ENCODE peak calls at places on chromosomes 5 and 9, in seven cellular contexts. One of them, this sample, is unnamed.

GRCh38 chr5:132008163-132008473 is 3.3 kb downstream of the ACSL6 start:
- DNase-seq in iPS-NIHi11: no peak
- DNase-seq in NCI-H1105: no peak
- DNase-seq in ACHN: no peak
- DNase-seq in AML-193: no peak
- DNase-seq in AG04449: no peak
- DNase-seq in K562: no peak
- DNase-seq in this sample: no peak

GRCh38 chr9:132896906-132897305 is 18.2 kb downstream of the SPACA9 start:
- DNase-seq in AML-193: no peak
- DNase-seq in K562: no peak
- DNase-seq in ACHN: no peak
- DNase-seq in iPS-NIHi11: no peak
- DNase-seq in NCI-H1105: no peak
- DNase-seq in AG04449: no peak
- DNase-seq in this sample: no peak

GRCh38 chr5:13957032-13957645 is 12.7 kb upstream of the DNAH5 start:
- DNase-seq in ACHN: peak; percentile 79
- DNase-seq in NCI-H1105: peak; percentile 75
- DNase-seq in iPS-NIHi11: peak; percentile 50
- DNase-seq in K562: peak; percentile 40
- DNase-seq in AML-193: peak; percentile 17
- DNase-seq in AG04449: no peak
- DNase-seq in this sample: peak; percentile 55

GRCh38 chr5:79480991-79481390 is 32.9 kb downstream of the HOMER1 start:
- DNase-seq in AG04449: no peak
- DNase-seq in ACHN: no peak
- DNase-seq in AML-193: no peak
- DNase-seq in iPS-NIHi11: no peak
- DNase-seq in NCI-H1105: no peak
- DNase-seq in K562: no peak
- DNase-seq in this sample: no peak

GRCh38 chr9:135949666-135950134 is 11.5 kb downstream of the UBAC1 start:
- DNase-seq in K562: peak; percentile 26
- DNase-seq in NCI-H1105: no peak
- DNase-seq in iPS-NIHi11: no peak
- DNase-seq in AG04449: no peak
- DNase-seq in AML-193: no peak
- DNase-seq in ACHN: no peak
- DNase-seq in this sample: no peak

GRCh38 chr5:116130471-116130870 is 45.6 kb downstream of the COMMD10 start:
- DNase-seq in AG04449: peak; percentile 5
- DNase-seq in K562: no peak
- DNase-seq in iPS-NIHi11: no peak
- DNase-seq in AML-193: no peak
- DNase-seq in NCI-H1105: no peak
- DNase-seq in ACHN: peak; percentile 15
- DNase-seq in this sample: no peak

GRCh38 chr9:129102791-129103594 is 7.6 kb downstream of the CRAT start:
- DNase-seq in iPS-NIHi11: peak; percentile 88
- DNase-seq in NCI-H1105: peak; percentile 51
- DNase-seq in AML-193: peak; percentile 13
- DNase-seq in K562: peak; percentile 65
- DNase-seq in ACHN: peak; percentile 72
- DNase-seq in AG04449: no peak
- DNase-seq in this sample: peak; percentile 73

GRCh38 chr9:33794560-33794959 is 801 bp upstream of the PRSS3 start:
- DNase-seq in ACHN: no peak
- DNase-seq in iPS-NIHi11: no peak
- DNase-seq in K562: no peak
- DNase-seq in AML-193: no peak
- DNase-seq in NCI-H1105: no peak
- DNase-seq in AG04449: no peak
- DNase-seq in this sample: no peak

GRCh38 chr5:117255211-117256032 is 680.8 kb upstream of the SEMA6A start:
- DNase-seq in AML-193: no peak
- DNase-seq in NCI-H1105: no peak
- DNase-seq in AG04449: no peak
- DNase-seq in ACHN: no peak
- DNase-seq in K562: no peak
- DNase-seq in iPS-NIHi11: no peak
- DNase-seq in this sample: no peak

GRCh38 chr5:77319140-77319539 is 108.7 kb downstream of the PDE8B start:
- DNase-seq in AML-193: no peak
- DNase-seq in iPS-NIHi11: no peak
- DNase-seq in NCI-H1105: no peak
- DNase-seq in ACHN: no peak
- DNase-seq in AG04449: no peak
- DNase-seq in K562: no peak
- DNase-seq in this sample: no peak

GRCh38 chr5:36494756-36495637 is 111.4 kb upstream of the SLC1A3 start:
- DNase-seq in AML-193: no peak
- DNase-seq in ACHN: no peak
- DNase-seq in NCI-H1105: no peak
- DNase-seq in K562: no peak
- DNase-seq in AG04449: no peak
- DNase-seq in iPS-NIHi11: no peak
- DNase-seq in this sample: no peak